ENCODE peak calls at places on chromosomes 5 and 9, in five cellular contexts. R is K562, J is IMR-90, V is neural progenitor cell, B is H9. S is an unnamed sample. For H3K27me3, the result is how much of the 10 kb centered on the place peaks cover.

GRCh38 chr5:172757394-172758010 is 13.5 kb downstream of the DUSP1 start:
- DNase-seq in R (no peak), J (no peak), V (no peak), B (no peak), S (peak)

GRCh38 chr9:131419029-131419614 is 25.2 kb downstream of the PRRC2B start:
- DNase-seq in R (no peak), J (peak), V (no peak), B (no peak), S (no peak)

GRCh38 chr5:38420691-38421395 is 135.6 kb downstream of the LIFR start:
- DNase-seq in R (peak), J (peak), V (peak), B (peak), S (peak)

GRCh38 chr9:137390553-137391410 is 32.2 kb downstream of the EXD3 start:
- DNase-seq in R (no peak), J (no peak), V (no peak), B (no peak), S (no peak)

GRCh38 chr5:41707853-41708603 is 162.2 kb downstream of the OXCT1 start:
- DNase-seq in R (peak), J (peak), V (peak), B (peak), S (peak)

GRCh38 chr9:128007566-128008138 is 26.9 kb upstream of the EEIG1 start:
- DNase-seq in R (peak), J (peak), V (no peak), B (no peak), S (no peak)

GRCh38 chr9:135450956-135451355 is 28.6 kb upstream of the PPP1R26 start:
- DNase-seq in R (no peak), J (no peak), V (no peak), B (no peak), S (no peak)

GRCh38 chr9:134670851-134671281 is 29.3 kb downstream of the COL5A1 start:
- DNase-seq in R (no peak), J (no peak), V (no peak), B (no peak), S (no peak)

GRCh38 chr5:178590141-178590923 is at the start of gene COL23A1:
- DNase-seq in R (peak), J (peak), V (peak), B (peak), S (peak)

GRCh38 chr5:168057905-168058304 is 233.5 kb upstream of the WWC1 start:
- DNase-seq in R (no peak), J (no peak), V (peak), B (no peak), S (no peak)

GRCh38 chr5:82150562-82150961 is 127.6 kb downstream of the RPS23 start:
- DNase-seq in R (no peak), J (no peak), V (no peak), B (no peak), S (no peak)

GRCh38 chr9:114233806-114234205 is 78.5 kb downstream of the COL27A1 start:
- DNase-seq in R (no peak), J (no peak), V (no peak), B (no peak), S (no peak)

GRCh38 chr9:99406939-99407338 is 184.9 kb downstream of the SEC61B start:
- DNase-seq in R (no peak), J (no peak), V (no peak), B (no peak), S (no peak)

GRCh38 chr5:172101547-172102225 is 86.3 kb downstream of the STK10 start:
- DNase-seq in R (no peak), J (no peak), V (no peak), B (no peak), S (no peak)

GRCh38 chr9:107131108-107131799 is 151.8 kb upstream of the RAD23B start:
- DNase-seq in R (no peak), J (no peak), V (peak), B (peak), S (peak)

GRCh38 chr5:167479796-167480195 is 811.6 kb upstream of the WWC1 start:
- DNase-seq in R (no peak), J (no peak), V (no peak), B (no peak), S (no peak)

GRCh38 chr5:96342581-96342980 is 90.5 kb downstream of the PCSK1 start:
- DNase-seq in R (no peak), J (no peak), V (no peak), B (no peak), S (no peak)

DNA sequence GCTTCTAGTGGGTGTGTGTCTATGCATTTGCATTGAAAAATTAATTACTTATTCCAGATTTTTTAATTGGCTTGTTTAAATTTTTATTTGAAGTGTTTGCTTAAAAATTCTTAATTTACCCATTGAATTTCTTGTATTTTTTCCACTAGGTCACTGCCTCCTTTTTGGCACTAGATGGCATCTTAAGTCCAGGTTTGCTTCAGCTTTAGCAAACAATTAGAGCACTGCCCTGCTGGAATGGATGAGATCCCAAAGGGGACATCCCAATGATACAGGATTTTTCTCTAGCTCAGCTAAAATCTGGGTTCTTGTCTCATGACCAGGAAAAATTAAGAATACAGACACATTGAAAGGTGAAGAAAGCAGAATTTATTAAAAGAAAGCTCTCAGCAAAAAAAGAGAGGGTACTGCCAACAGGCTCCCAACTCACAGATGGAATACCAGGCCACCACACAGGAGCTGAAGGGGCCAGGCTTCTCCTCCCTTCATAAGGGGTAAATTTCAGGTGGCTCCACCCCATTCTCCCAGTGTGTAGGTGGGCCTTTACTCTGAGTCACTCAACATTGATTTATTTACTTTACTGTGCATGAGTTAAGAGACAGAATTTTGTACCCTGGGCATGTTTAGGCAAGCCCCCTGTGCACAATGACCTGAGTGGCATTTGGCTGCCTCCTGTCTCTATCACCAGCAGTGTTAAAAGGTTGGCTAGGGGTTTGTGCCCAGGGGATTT is 532.4 kb downstream of the ANXA1 start:
- DNase-seq in R (peak), J (no peak), V (peak), B (peak), S (no peak)
- TF ChIP-seq CTCF in R (peak), J (peak), V (peak), B (peak), S (peak)

GRCh38 chr5:132182366-132183040 is 45.1 kb downstream of the P4HA2 start:
- DNase-seq in R (no peak), J (no peak), V (no peak), B (no peak), S (peak)
- H3K9ac ChIP-seq in R (no peak), J (no peak), V (no peak), B (no peak), S (no peak)

DNA sequence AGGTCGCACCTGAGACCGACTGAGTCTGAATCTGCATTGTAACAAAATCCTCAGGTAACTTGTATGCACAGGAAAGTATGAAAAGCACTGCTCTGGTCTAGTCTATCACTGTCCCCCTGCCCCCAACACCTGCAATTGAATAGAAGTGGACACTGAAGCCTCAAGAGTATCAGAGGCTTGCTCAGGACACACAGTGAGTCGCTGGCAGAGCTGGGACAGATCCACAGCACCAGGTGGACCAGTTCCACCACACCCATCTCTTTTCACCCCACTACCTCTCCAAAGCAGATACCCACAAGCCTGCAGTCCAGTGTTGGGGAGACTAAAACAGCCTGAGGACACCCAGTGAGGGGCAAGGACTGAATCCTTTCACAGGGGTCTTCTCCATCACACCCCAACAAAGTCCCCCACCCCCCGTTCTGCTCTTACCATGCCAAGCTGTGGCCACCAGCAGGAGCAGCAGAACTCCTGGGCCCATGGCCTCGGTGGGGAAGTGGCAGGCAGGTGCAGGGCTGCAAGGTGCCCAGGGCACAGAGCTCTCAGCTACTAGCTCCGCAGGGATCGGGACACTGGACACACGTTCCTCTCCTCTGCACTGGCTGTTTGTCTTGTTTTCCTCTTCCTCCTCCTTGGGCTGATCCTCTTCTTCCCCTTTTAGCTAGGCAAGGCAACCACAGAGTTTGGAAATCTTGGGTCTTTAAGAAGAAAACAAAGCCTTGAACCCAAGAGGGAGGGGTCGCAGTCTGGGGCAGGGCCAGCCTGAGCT is at the start of gene CSF1R:
- DNase-seq in R (no peak), J (no peak), V (no peak), B (no peak), S (peak)
- H3K27me3 ChIP-seq in R (under half), J (under half), V (under half), B (under half), S (under half)

DNA sequence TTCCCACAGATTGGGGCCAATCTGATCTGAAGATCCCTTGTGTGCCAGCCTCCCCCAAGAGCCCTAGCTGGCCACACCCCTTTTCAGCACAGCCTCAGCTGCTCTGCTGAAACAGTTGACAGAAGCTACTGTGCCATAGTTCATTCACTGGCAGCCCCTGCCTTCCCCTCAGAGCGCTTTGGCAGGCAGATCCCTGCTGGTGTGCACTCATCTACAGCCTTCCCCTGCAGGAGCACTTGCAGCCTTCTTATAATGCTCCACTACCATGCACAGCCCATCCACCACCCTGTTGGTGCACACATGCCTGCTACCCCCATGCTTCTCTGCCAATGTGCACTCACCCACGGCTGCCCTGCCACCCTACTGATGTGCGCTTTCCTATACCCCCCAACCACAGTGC is 471.3 kb downstream of the MTRR start:
- DNase-seq in R (no peak), J (no peak), V (no peak), B (peak), S (no peak)
- TF ChIP-seq CTCF in R (no peak), J (no peak), V (no peak), B (no peak), S (no peak)

GRCh38 chr9:13508086-13508485 is 228.6 kb upstream of the MPDZ start:
- DNase-seq in R (no peak), J (no peak), V (no peak), B (no peak), S (no peak)

GRCh38 chr9:13513710-13514444 is 234.4 kb upstream of the MPDZ start:
- DNase-seq in R (peak), J (no peak), V (peak), B (peak), S (peak)

DNA sequence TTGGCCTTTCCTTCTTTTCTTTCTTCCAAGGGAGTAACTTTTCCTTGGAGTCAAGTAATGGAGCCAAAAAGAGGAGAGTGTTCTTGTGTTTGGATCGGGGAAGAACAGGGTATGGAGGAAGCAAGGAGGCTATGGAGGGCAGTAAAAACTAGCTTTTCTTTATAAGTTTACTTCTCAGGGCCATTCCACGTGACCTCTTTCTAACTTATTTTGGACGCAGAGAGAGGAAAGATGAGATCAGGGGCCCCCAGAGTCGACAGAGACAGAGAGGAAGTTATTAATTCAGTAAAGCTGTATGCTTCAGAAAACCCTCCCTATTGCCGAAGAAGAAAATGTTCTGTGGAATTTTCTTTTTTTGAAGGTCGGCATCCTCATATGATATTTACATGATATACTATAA is 233.8 kb upstream of the MPDZ start:
- DNase-seq in R (no peak), J (no peak), V (no peak), B (no peak), S (no peak)
- H3K9ac ChIP-seq in R (no peak), J (no peak), V (no peak), B (no peak), S (no peak)

GRCh38 chr9:38214441-38214840 is 145.4 kb upstream of the SHB start:
- DNase-seq in R (no peak), J (no peak), V (peak), B (peak), S (peak)

GRCh38 chr9:38212016-38212415 is 143.0 kb upstream of the SHB start:
- DNase-seq in R (no peak), J (no peak), V (no peak), B (no peak), S (no peak)

GRCh38 chr9:38211002-38211401 is 142.0 kb upstream of the SHB start:
- DNase-seq in R (no peak), J (no peak), V (no peak), B (no peak), S (no peak)

GRCh38 chr9:38215465-38215864 is 146.4 kb upstream of the SHB start:
- DNase-seq in R (peak), J (no peak), V (no peak), B (no peak), S (peak)

DNA sequence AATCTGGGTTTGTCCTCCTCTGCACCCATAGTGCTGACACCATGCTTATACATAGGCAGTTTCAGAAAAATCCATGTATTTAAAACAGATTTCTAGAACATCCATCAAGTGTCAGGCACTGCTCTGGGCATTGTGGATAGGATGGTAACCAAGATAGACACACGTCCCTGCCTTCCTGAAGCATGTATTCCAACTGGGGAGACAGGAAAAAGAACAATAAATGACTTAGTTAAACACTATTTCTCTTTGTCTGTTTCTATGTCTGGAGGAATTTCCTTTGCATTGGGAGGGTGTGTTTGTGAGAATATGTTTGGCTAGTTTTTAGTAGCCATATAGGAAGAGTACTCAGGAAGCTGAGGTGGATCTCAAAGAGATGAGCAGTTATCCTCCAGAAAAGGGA is 144.6 kb upstream of the SHB start:
- DNase-seq in R (no peak), J (no peak), V (no peak), B (no peak), S (no peak)
- H3K27me3 ChIP-seq in R (under half), J (under half), V (half or more), B (half or more), S (under half)